ENCODE peak calls at places on chromosomes 12 and 14, in nine cellular contexts. One of them, this sample, is unnamed.

GRCh38 chr14:90276627-90277367 is 20.4 kb downstream of the PSMC1 start:
- DNase-seq in breast epithelium: no peak
- DNase-seq in heart left ventricle: no peak
- DNase-seq in uterus: no peak
- DNase-seq in esophagus squamous epithelium: no peak
- DNase-seq in ovary: no peak
- DNase-seq in adrenal gland: no peak
- DNase-seq in A549: no peak
- DNase-seq in transverse colon: no peak
- DNase-seq in this sample: no peak

GRCh38 chr12:96981053-96981452 is 74.0 kb downstream of the NEDD1 start:
- DNase-seq in breast epithelium: peak; percentile 22
- DNase-seq in heart left ventricle: no peak
- DNase-seq in transverse colon: no peak
- DNase-seq in esophagus squamous epithelium: no peak
- DNase-seq in A549: no peak
- DNase-seq in ovary: no peak
- DNase-seq in adrenal gland: no peak
- DNase-seq in uterus: no peak
- DNase-seq in this sample: no peak

GRCh38 chr12:69988601-69989194 is 163.7 kb downstream of the MYRFL start:
- DNase-seq in esophagus squamous epithelium: no peak
- DNase-seq in heart left ventricle: no peak
- DNase-seq in A549: no peak
- DNase-seq in transverse colon: no peak
- DNase-seq in uterus: no peak
- DNase-seq in breast epithelium: no peak
- DNase-seq in ovary: no peak
- DNase-seq in adrenal gland: no peak
- DNase-seq in this sample: no peak

GRCh38 chr14:58298477-58298879 is at the start of gene ARID4A:
- DNase-seq in esophagus squamous epithelium: peak; percentile 94
- DNase-seq in ovary: peak; percentile 85
- DNase-seq in breast epithelium: no peak
- DNase-seq in A549: no peak
- DNase-seq in transverse colon: peak; percentile 92
- DNase-seq in uterus: no peak
- DNase-seq in adrenal gland: peak; percentile 89
- DNase-seq in heart left ventricle: peak; percentile 91
- DNase-seq in this sample: peak; percentile 94

GRCh38 chr14:34064349-34064748 is 113.5 kb upstream of the EGLN3 start:
- DNase-seq in adrenal gland: no peak
- DNase-seq in heart left ventricle: peak; percentile 59
- DNase-seq in ovary: peak; percentile 60
- DNase-seq in esophagus squamous epithelium: no peak
- DNase-seq in breast epithelium: peak; percentile 39
- DNase-seq in A549: no peak
- DNase-seq in uterus: peak; percentile 67
- DNase-seq in transverse colon: peak; percentile 31
- DNase-seq in this sample: no peak

GRCh38 chr12:14076538-14076937 is 95.1 kb upstream of the GRIN2B start:
- DNase-seq in transverse colon: no peak
- DNase-seq in uterus: no peak
- DNase-seq in ovary: no peak
- DNase-seq in breast epithelium: no peak
- DNase-seq in esophagus squamous epithelium: no peak
- DNase-seq in A549: no peak
- DNase-seq in heart left ventricle: no peak
- DNase-seq in adrenal gland: no peak
- DNase-seq in this sample: no peak

GRCh38 chr12:75622492-75622891 is 111.1 kb upstream of the KRR1 start:
- DNase-seq in adrenal gland: no peak
- DNase-seq in heart left ventricle: no peak
- DNase-seq in uterus: no peak
- DNase-seq in A549: no peak
- DNase-seq in transverse colon: no peak
- DNase-seq in esophagus squamous epithelium: no peak
- DNase-seq in breast epithelium: no peak
- DNase-seq in ovary: no peak
- DNase-seq in this sample: no peak

GRCh38 chr12:109387425-109388166 is 39.9 kb downstream of the MYO1H start:
- DNase-seq in A549: peak; percentile 43
- DNase-seq in adrenal gland: no peak
- DNase-seq in transverse colon: no peak
- DNase-seq in heart left ventricle: no peak
- DNase-seq in uterus: no peak
- DNase-seq in esophagus squamous epithelium: no peak
- DNase-seq in breast epithelium: no peak
- DNase-seq in ovary: no peak
- DNase-seq in this sample: no peak

GRCh38 chr12:95322335-95322734 is 104.7 kb downstream of the VEZT start:
- DNase-seq in adrenal gland: no peak
- DNase-seq in esophagus squamous epithelium: no peak
- DNase-seq in breast epithelium: no peak
- DNase-seq in heart left ventricle: no peak
- DNase-seq in A549: no peak
- DNase-seq in transverse colon: no peak
- DNase-seq in ovary: no peak
- DNase-seq in uterus: no peak
- DNase-seq in this sample: no peak

GRCh38 chr12:130764475-130765185 is 48.5 kb upstream of the RIMBP2 start:
- DNase-seq in A549: peak; percentile 26
- DNase-seq in breast epithelium: no peak
- DNase-seq in ovary: no peak
- DNase-seq in uterus: no peak
- DNase-seq in esophagus squamous epithelium: no peak
- DNase-seq in adrenal gland: no peak
- DNase-seq in heart left ventricle: no peak
- DNase-seq in transverse colon: no peak
- DNase-seq in this sample: no peak

GRCh38 chr12:93180566-93180965 is 197.2 kb upstream of the NUDT4 start:
- DNase-seq in A549: no peak
- DNase-seq in ovary: no peak
- DNase-seq in breast epithelium: no peak
- DNase-seq in adrenal gland: no peak
- DNase-seq in esophagus squamous epithelium: no peak
- DNase-seq in heart left ventricle: no peak
- DNase-seq in transverse colon: no peak
- DNase-seq in uterus: no peak
- DNase-seq in this sample: no peak

GRCh38 chr14:89207925-89208328 is 209.1 kb downstream of the FOXN3 start:
- DNase-seq in adrenal gland: no peak
- DNase-seq in transverse colon: no peak
- DNase-seq in heart left ventricle: no peak
- DNase-seq in breast epithelium: no peak
- DNase-seq in esophagus squamous epithelium: no peak
- DNase-seq in uterus: no peak
- DNase-seq in ovary: no peak
- DNase-seq in A549: no peak
- DNase-seq in this sample: no peak

GRCh38 chr14:89720741-89721315 is 233.7 kb downstream of the EFCAB11 start:
- DNase-seq in breast epithelium: peak; percentile 40
- DNase-seq in A549: no peak
- DNase-seq in ovary: no peak
- DNase-seq in heart left ventricle: peak; percentile 42
- DNase-seq in uterus: peak; percentile 16
- DNase-seq in esophagus squamous epithelium: no peak
- DNase-seq in adrenal gland: peak; percentile 16
- DNase-seq in transverse colon: peak; percentile 43
- DNase-seq in this sample: peak; percentile 90

GRCh38 chr12:116186482-116187157 is 90.9 kb downstream of the MED13L start:
- DNase-seq in ovary: no peak
- DNase-seq in A549: no peak
- DNase-seq in adrenal gland: no peak
- DNase-seq in uterus: no peak
- DNase-seq in heart left ventricle: no peak
- DNase-seq in esophagus squamous epithelium: no peak
- DNase-seq in transverse colon: no peak
- DNase-seq in breast epithelium: no peak
- DNase-seq in this sample: no peak

GRCh38 chr12:4482936-4483335 is 37.3 kb upstream of the FGF6 start:
- DNase-seq in A549: no peak
- DNase-seq in heart left ventricle: no peak
- DNase-seq in transverse colon: no peak
- DNase-seq in uterus: no peak
- DNase-seq in esophagus squamous epithelium: no peak
- DNase-seq in ovary: no peak
- DNase-seq in adrenal gland: no peak
- DNase-seq in breast epithelium: no peak
- DNase-seq in this sample: no peak

GRCh38 chr14:90290612-90291011 is 34.3 kb downstream of the PSMC1 start:
- DNase-seq in breast epithelium: no peak
- DNase-seq in A549: no peak
- DNase-seq in heart left ventricle: no peak
- DNase-seq in adrenal gland: no peak
- DNase-seq in transverse colon: no peak
- DNase-seq in ovary: no peak
- DNase-seq in uterus: no peak
- DNase-seq in esophagus squamous epithelium: no peak
- DNase-seq in this sample: no peak

GRCh38 chr14:87133073-87133815 is 859.7 kb downstream of the GALC start:
- DNase-seq in A549: no peak
- DNase-seq in heart left ventricle: peak; percentile 42
- DNase-seq in breast epithelium: peak; percentile 78
- DNase-seq in ovary: no peak
- DNase-seq in esophagus squamous epithelium: no peak
- DNase-seq in transverse colon: no peak
- DNase-seq in adrenal gland: no peak
- DNase-seq in uterus: peak; percentile 16
- DNase-seq in this sample: no peak

GRCh38 chr14:102799684-102800562 is 22.7 kb downstream of the TRAF3 start:
- DNase-seq in breast epithelium: peak; percentile 41
- DNase-seq in esophagus squamous epithelium: no peak
- DNase-seq in transverse colon: no peak
- DNase-seq in uterus: no peak
- DNase-seq in ovary: no peak
- DNase-seq in adrenal gland: no peak
- DNase-seq in heart left ventricle: no peak
- DNase-seq in A549: no peak
- DNase-seq in this sample: no peak

GRCh38 chr14:55350461-55350860 is 61.2 kb downstream of the ATG14 start:
- DNase-seq in uterus: no peak
- DNase-seq in heart left ventricle: no peak
- DNase-seq in breast epithelium: no peak
- DNase-seq in ovary: no peak
- DNase-seq in adrenal gland: no peak
- DNase-seq in transverse colon: no peak
- DNase-seq in esophagus squamous epithelium: no peak
- DNase-seq in A549: no peak
- DNase-seq in this sample: no peak

GRCh38 chr12:19620222-19620621 is 180.9 kb downstream of the AEBP2 start:
- DNase-seq in ovary: no peak
- DNase-seq in A549: peak; percentile 61
- DNase-seq in breast epithelium: peak; percentile 24
- DNase-seq in heart left ventricle: no peak
- DNase-seq in adrenal gland: no peak
- DNase-seq in uterus: no peak
- DNase-seq in transverse colon: peak; percentile 77
- DNase-seq in esophagus squamous epithelium: no peak
- DNase-seq in this sample: no peak

DNA sequence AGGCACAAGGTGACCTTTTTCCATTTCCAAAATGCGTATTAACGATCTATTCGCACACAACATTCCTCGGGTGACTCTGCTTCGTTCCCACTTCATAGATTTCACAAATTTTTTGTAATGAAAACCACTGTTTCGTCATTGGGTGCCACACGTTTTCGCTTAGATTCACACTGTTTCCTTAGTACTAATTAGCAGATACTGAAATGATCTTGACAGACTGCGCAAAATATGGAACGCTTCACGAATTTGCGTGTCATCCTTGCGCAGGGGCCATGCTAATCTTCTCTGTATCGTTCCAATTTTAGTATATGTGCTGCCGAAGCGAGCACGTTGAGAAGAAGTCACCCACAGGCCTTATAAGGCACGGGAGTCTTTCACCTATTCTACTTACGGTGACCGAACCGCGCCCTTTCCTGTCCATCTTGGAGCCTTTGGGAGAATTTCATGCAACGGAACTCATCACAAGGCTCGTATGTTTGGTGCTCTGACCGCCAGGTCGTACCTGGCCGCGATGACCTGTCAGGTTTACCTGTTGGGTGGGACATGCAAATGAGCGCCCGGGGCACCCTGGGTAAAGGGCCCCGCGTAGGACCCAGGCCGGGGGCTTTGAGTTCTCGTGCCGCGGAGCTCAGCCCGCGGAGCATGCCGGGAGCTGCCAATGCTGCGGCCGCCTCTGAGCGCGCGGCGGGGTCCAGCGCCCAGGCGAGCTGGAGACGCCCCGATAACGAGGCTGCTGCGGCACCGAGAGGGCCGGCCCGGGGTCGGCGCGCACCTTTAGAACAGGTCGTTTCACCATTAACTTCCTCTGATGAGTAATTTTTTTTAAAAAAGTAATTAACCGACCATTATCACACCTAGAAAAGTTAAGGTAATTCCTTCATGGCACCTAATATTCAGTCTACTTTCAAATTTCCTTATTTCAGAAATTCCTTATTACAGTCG is at the start of gene RNU6-8:
- DNase-seq in transverse colon: peak; percentile 92
- DNase-seq in uterus: peak; percentile 89
- DNase-seq in adrenal gland: peak; percentile 88
- DNase-seq in breast epithelium: peak; percentile 85
- DNase-seq in ovary: peak; percentile 95
- DNase-seq in A549: peak; percentile 62
- DNase-seq in esophagus squamous epithelium: peak; percentile 24
- DNase-seq in heart left ventricle: peak; percentile 88
- DNase-seq in this sample: peak; percentile 97
- TF ChIP-seq POLR2A in transverse colon: peak; percentile 55
- TF ChIP-seq POLR2A in uterus: peak; percentile 69
- TF ChIP-seq POLR2A in adrenal gland: peak; percentile 75
- TF ChIP-seq POLR2A in breast epithelium: no peak
- TF ChIP-seq POLR2A in ovary: peak; percentile 36
- TF ChIP-seq POLR2A in A549: peak; percentile 65
- TF ChIP-seq POLR2A in esophagus squamous epithelium: peak; percentile 51
- TF ChIP-seq POLR2A in heart left ventricle: no peak
- TF ChIP-seq POLR2A in this sample: peak; percentile 23

GRCh38 chr14:22748691-22749090 is 17.8 kb upstream of the OXA1L start:
- DNase-seq in A549: no peak
- DNase-seq in esophagus squamous epithelium: no peak
- DNase-seq in transverse colon: no peak
- DNase-seq in ovary: no peak
- DNase-seq in breast epithelium: no peak
- DNase-seq in uterus: no peak
- DNase-seq in heart left ventricle: no peak
- DNase-seq in adrenal gland: no peak
- DNase-seq in this sample: no peak
- TF ChIP-seq CTCF in A549: no peak
- TF ChIP-seq CTCF in esophagus squamous epithelium: no peak
- TF ChIP-seq CTCF in transverse colon: no peak
- TF ChIP-seq CTCF in ovary: no peak
- TF ChIP-seq CTCF in breast epithelium: no peak
- TF ChIP-seq CTCF in uterus: no peak
- TF ChIP-seq CTCF in heart left ventricle: no peak
- TF ChIP-seq CTCF in adrenal gland: no peak
- TF ChIP-seq CTCF in this sample: no peak

GRCh38 chr12:55636853-55637252 is at the start of gene OR10P1:
- DNase-seq in uterus: no peak
- DNase-seq in ovary: no peak
- DNase-seq in heart left ventricle: no peak
- DNase-seq in A549: no peak
- DNase-seq in esophagus squamous epithelium: no peak
- DNase-seq in transverse colon: no peak
- DNase-seq in adrenal gland: no peak
- DNase-seq in breast epithelium: no peak
- DNase-seq in this sample: no peak
- H3K27ac ChIP-seq in uterus: no peak within 1 kb of the TSS
- H3K27ac ChIP-seq in ovary: no peak within 1 kb of the TSS
- H3K27ac ChIP-seq in heart left ventricle: peak within 1 kb of the TSS; percentile 51
- H3K27ac ChIP-seq in A549: no peak within 1 kb of the TSS
- H3K27ac ChIP-seq in esophagus squamous epithelium: no peak within 1 kb of the TSS
- H3K27ac ChIP-seq in transverse colon: no peak within 1 kb of the TSS
- H3K27ac ChIP-seq in adrenal gland: no peak within 1 kb of the TSS
- H3K27ac ChIP-seq in breast epithelium: no peak within 1 kb of the TSS
- H3K27ac ChIP-seq in this sample: no peak within 1 kb of the TSS

GRCh38 chr12:3125674-3126073 is 48.5 kb downstream of the TSPAN9 start:
- DNase-seq in adrenal gland: no peak
- DNase-seq in heart left ventricle: no peak
- DNase-seq in breast epithelium: no peak
- DNase-seq in transverse colon: no peak
- DNase-seq in uterus: no peak
- DNase-seq in ovary: no peak
- DNase-seq in A549: no peak
- DNase-seq in esophagus squamous epithelium: no peak
- DNase-seq in this sample: no peak
- TF ChIP-seq POLR2A in adrenal gland: no peak
- TF ChIP-seq POLR2A in heart left ventricle: no peak
- TF ChIP-seq POLR2A in breast epithelium: no peak
- TF ChIP-seq POLR2A in transverse colon: no peak
- TF ChIP-seq POLR2A in uterus: no peak
- TF ChIP-seq POLR2A in ovary: no peak
- TF ChIP-seq POLR2A in A549: no peak
- TF ChIP-seq POLR2A in esophagus squamous epithelium: no peak
- TF ChIP-seq POLR2A in this sample: no peak

This sample was measured in spleen.